ENCODE peak calls at places on chromosome 18, in four cellular contexts. X is GM12864, F is heart right ventricle, C is A549. J is an unnamed sample.

GRCh38 chr18:36326771-36327170 is 29.3 kb downstream of the FHOD3 start:
- DNase-seq in F (no peak), X (no peak), C (no peak), J (no peak)

GRCh38 chr18:35826477-35826876 is 146.0 kb upstream of the RMP24 start:
- DNase-seq in C (no peak), X (no peak), F (no peak), J (no peak)

GRCh38 chr18:50656841-50657470 is 97.1 kb downstream of the MAPK4 start:
- DNase-seq in F (peak; percentile 39), X (no peak), C (no peak), J (no peak)

GRCh38 chr18:65846107-65846506 is 95.3 kb downstream of the CDH7 start:
- DNase-seq in C (no peak), X (no peak), F (no peak), J (no peak)

GRCh38 chr18:62335494-62335893 is 10.4 kb downstream of the TNFRSF11A start:
- DNase-seq in F (no peak), C (no peak), X (no peak), J (no peak)

GRCh38 chr18:51211552-51211951 is 14.1 kb upstream of the MEX3C start:
- DNase-seq in C (no peak), F (peak; percentile 55), X (no peak), J (peak; percentile 85)

GRCh38 chr18:37362158-37362890 is 203.3 kb downstream of the CELF4 start:
- DNase-seq in C (no peak), F (no peak), X (no peak), J (no peak)

GRCh38 chr18:36419913-36420531 is 122.5 kb downstream of the FHOD3 start:
- DNase-seq in X (no peak), F (no peak), C (peak; percentile 39), J (peak; percentile 17)

GRCh38 chr18:78978336-78979057 is 1.1 kb upstream of the SALL3 start:
- DNase-seq in C (no peak), X (no peak), F (no peak), J (no peak)

GRCh38 chr18:35635171-35635570 is 53.6 kb downstream of the GALNT1 start:
- DNase-seq in X (no peak), F (no peak), C (no peak), J (peak; percentile 34)

GRCh38 chr18:61606759-61607158 is 273.5 kb downstream of the CDH20 start:
- DNase-seq in F (peak; percentile 80), X (no peak), C (peak; percentile 74), J (peak; percentile 49)

GRCh38 chr18:29681578-29681977 is 1361.0 kb downstream of the DSC3 start:
- DNase-seq in X (no peak), C (no peak), F (no peak), J (no peak)

GRCh38 chr18:582465-582864 is 2.3 kb downstream of the CETN1 start:
- DNase-seq in F (no peak), X (no peak), C (no peak), J (no peak)

GRCh38 chr18:59631583-59632181 is 65.5 kb downstream of the CCBE1 start:
- DNase-seq in C (peak; percentile 20), F (no peak), X (no peak), J (peak; percentile 21)

GRCh38 chr18:47730795-47731194 is 199.7 kb downstream of the SMAD2 start:
- DNase-seq in X (no peak), C (no peak), F (no peak), J (no peak)

GRCh38 chr18:55384551-55385275 is 203.3 kb downstream of the TCF4 start:
- DNase-seq in X (peak; percentile 4), C (peak; percentile 11), F (no peak), J (peak; percentile 11)

GRCh38 chr18:78790960-78791359 is 188.7 kb upstream of the SALL3 start:
- DNase-seq in X (no peak), F (no peak), C (no peak), J (no peak)

GRCh38 chr18:8849696-8850095 is 144.3 kb downstream of the MTCL1 start:
- DNase-seq in X (no peak), C (no peak), F (no peak), J (no peak)

GRCh38 chr18:43442571-43442970 is 165.3 kb upstream of the SYT4 start:
- DNase-seq in C (no peak), F (no peak), X (no peak), J (no peak)

GRCh38 chr18:63848159-63848558 is 39.3 kb upstream of the SERPINB2 start:
- DNase-seq in F (no peak), C (peak; percentile 70), X (no peak), J (peak; percentile 48)

GRCh38 chr18:48743046-48743445 is 204.2 kb downstream of the CTIF start:
- DNase-seq in X (no peak), F (peak; percentile 37), C (no peak), J (no peak)

GRCh38 chr18:46246101-46246500 is 141.9 kb downstream of the HAUS1 start:
- DNase-seq in X (no peak), F (no peak), C (no peak), J (no peak)
- TF ChIP-seq CTCF in X (no peak), F (no peak), C (no peak), J (no peak)

GRCh38 chr18:26840965-26841364 is 24.5 kb downstream of the AQP4 start:
- DNase-seq in F (no peak), C (no peak), X (no peak), J (no peak)
- TF ChIP-seq CTCF in F (no peak), C (no peak), X (peak; percentile 20), J (no peak)

GRCh38 chr18:5842653-5843052 is 52.7 kb downstream of the TMEM200C start:
- DNase-seq in X (no peak), F (no peak), C (no peak), J (no peak)

GRCh38 chr18:5839102-5839501 is 56.2 kb downstream of the TMEM200C start:
- DNase-seq in X (no peak), F (no peak), C (no peak), J (no peak)

DNA sequence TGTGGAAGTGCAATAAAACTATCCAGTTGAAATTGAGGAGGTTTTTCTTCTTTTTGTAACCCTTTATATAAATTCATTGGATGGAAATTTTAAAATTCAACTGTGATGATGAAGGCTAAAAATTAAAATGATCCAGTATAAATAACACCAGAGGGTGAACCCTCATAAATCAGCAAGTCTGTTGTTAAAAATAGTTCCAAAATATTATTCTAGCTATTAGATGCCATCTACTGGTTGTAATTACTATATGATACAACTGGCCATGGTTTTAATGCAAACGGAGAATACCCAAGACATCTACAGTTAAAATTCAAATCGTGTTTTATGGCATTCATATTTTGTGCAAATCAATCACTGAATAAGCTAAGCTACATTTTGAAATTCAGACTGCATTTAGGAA is 53.8 kb downstream of the TMEM200C start:
- DNase-seq in C (no peak), F (no peak), X (no peak), J (no peak)
- TF ChIP-seq CTCF in C (no peak), F (no peak), X (no peak), J (no peak)

GRCh38 chr18:58618822-58619553 is 9.9 kb downstream of the ALPK2 start:
- DNase-seq in F (no peak), C (no peak), X (no peak), J (no peak)
- TF ChIP-seq CTCF in F (no peak), C (no peak), X (no peak), J (no peak)

DNA sequence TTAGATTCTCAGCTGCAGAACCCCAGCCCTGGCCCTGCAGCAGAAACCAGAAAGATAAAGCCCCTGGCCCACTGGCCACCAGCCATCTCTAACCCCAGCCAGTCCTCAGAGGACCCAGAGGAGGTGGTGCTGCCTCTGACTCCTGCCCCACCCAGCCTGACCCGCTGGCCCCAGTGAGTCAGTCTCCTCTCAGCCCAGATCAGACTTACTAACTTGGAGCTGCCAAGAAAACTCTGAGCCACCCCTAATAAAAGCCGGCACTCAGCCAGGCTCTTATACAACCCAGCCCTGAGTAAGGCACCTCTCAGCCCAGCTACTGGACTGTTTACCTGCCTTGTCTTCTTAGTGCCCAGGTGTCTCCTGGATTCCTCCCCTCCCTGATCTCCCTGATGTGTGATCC is 2.0 kb downstream of the SLC14A2 start:
- DNase-seq in X (no peak), F (peak; percentile 59), C (peak; percentile 42), J (peak; percentile 49)
- TF ChIP-seq CTCF in X (no peak), F (no peak), C (no peak), J (no peak)

GRCh38 chr18:10015941-10016819 is 102.4 kb downstream of the VAPA start:
- DNase-seq in F (peak; percentile 56), C (no peak), X (no peak), J (peak; percentile 27)
- TF ChIP-seq CTCF in F (peak; percentile 34), C (no peak), X (no peak), J (no peak)

GRCh38 chr18:75083131-75083530 is 125.8 kb downstream of the PTGR3 start:
- DNase-seq in X (no peak), C (no peak), F (no peak), J (no peak)
- TF ChIP-seq CTCF in X (no peak), C (no peak), F (no peak), J (no peak)

DNA sequence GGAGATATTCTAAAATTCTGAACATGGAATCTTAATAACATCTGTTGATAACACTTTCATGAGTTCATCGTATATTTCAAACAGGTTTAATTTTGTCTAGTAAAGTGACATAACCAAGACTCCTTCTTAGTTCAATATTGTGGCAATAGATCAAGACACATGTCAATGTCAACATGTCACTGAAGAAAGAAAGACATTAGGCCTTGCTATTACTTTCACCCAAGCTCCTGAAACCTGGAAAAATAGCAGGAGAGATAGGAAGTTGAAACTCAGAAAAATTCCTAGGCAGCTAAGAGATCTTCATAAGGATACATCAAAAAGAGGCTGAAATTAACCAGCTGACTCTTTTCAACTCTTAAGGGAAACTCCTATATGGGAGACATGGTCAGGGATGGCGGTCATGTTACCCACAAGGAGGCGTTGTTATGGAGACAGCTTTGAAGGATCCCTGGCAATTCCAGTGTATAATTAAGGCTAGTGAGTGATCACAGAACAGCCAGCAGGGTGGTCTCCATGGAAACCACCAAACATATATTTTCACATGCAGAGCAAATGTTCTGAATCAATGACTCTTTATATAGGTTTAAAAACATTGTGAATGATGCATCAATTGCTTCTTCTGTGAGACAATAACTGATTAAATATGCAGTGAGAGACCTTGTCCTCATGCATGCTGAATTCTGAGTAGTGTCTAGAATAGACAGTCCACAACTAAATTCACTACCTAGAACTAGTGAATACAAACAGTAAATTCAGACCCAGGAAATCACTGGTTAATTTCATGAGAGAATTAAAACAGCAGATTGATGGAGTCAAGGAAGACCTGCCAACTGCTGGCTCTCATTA is 115.3 kb upstream of the RIOK3 start:
- DNase-seq in X (no peak), C (peak; percentile 10), F (no peak), J (no peak)
- TF ChIP-seq CTCF in X (no peak), C (no peak), F (no peak), J (no peak)